ENCODE peak calls at places on chromosome 4, in eight cellular contexts. A is cardiac muscle cell, J is heart left ventricle, L is WERI-Rb-1, H is HL-60, Q is sigmoid colon, F is fibroblast of lung, P is GM06990. D is an unnamed sample. For H3K27me3, the result is how much of the 10 kb centered on the place peaks cover.

GRCh38 chr4:6298035-6298434 is 28.4 kb downstream of the WFS1 start:
- DNase-seq in A (no peak), J (no peak), L (no peak), H (no peak), Q (peak), F (no peak), P (no peak), D (no peak)

GRCh38 chr4:127012549-127012948 is 620.2 kb upstream of the INTU start:
- DNase-seq in A (peak), J (no peak), L (no peak), H (no peak), Q (no peak), F (peak), P (no peak), D (peak)

GRCh38 chr4:11365039-11365438 is 63.7 kb downstream of the HS3ST1 start:
- DNase-seq in A (no peak), J (no peak), L (no peak), H (no peak), Q (no peak), F (no peak), P (no peak), D (no peak)

GRCh38 chr4:123821861-123822260 is 425.3 kb downstream of the SPRY1 start:
- DNase-seq in A (peak), J (no peak), L (no peak), H (no peak), Q (no peak), F (peak), P (no peak), D (no peak)

GRCh38 chr4:21177092-21177491 is 476.8 kb downstream of the PACRGL start:
- DNase-seq in A (no peak), J (no peak), L (no peak), H (no peak), Q (no peak), F (no peak), P (no peak), D (no peak)

GRCh38 chr4:134490863-134491262 is 289.3 kb upstream of the PABPC4L start:
- DNase-seq in A (no peak), J (no peak), L (no peak), H (no peak), Q (no peak), F (no peak), P (no peak), D (no peak)

GRCh38 chr4:151169223-151169622 is 69.8 kb downstream of the RPS3A start:
- DNase-seq in A (peak), J (peak), L (peak), H (no peak), Q (peak), F (peak), P (no peak), D (peak)

GRCh38 chr4:143240920-143241319 is 56.2 kb downstream of the USP38 start:
- DNase-seq in A (peak), J (no peak), L (no peak), H (no peak), Q (no peak), F (no peak), P (no peak), D (no peak)

GRCh38 chr4:33837043-33837442 is 2407.3 kb downstream of the ARAP2 start:
- DNase-seq in A (peak), J (no peak), L (no peak), H (no peak), Q (no peak), F (peak), P (no peak), D (peak)

GRCh38 chr4:25450491-25450901 is 73.4 kb downstream of the ANAPC4 start:
- DNase-seq in A (no peak), J (no peak), L (no peak), H (no peak), Q (no peak), F (no peak), P (no peak), D (no peak)

GRCh38 chr4:172826346-172826745 is 342.3 kb upstream of the GALNT7 start:
- DNase-seq in A (no peak), J (no peak), L (no peak), H (no peak), Q (no peak), F (no peak), P (no peak), D (peak)

GRCh38 chr4:81319657-81320056 is 104.6 kb upstream of the PRKG2 start:
- DNase-seq in A (no peak), J (no peak), L (no peak), H (no peak), Q (no peak), F (no peak), P (no peak), D (no peak)

GRCh38 chr4:24105183-24106039 is 215.6 kb upstream of the PPARGC1A start:
- DNase-seq in A (peak), J (no peak), L (no peak), H (no peak), Q (no peak), F (peak), P (no peak), D (peak)

GRCh38 chr4:142696334-142697122 is 149.6 kb downstream of the INPP4B start:
- DNase-seq in A (no peak), J (no peak), L (no peak), H (no peak), Q (no peak), F (no peak), P (no peak), D (peak)

GRCh38 chr4:88567591-88567990 is 24.7 kb upstream of the HERC3 start:
- DNase-seq in A (no peak), J (no peak), L (no peak), H (no peak), Q (no peak), F (no peak), P (no peak), D (peak)

GRCh38 chr4:23614284-23614892 is 275.5 kb downstream of the PPARGC1A start:
- DNase-seq in A (peak), J (no peak), L (peak), H (peak), Q (no peak), F (peak), P (no peak), D (peak)

GRCh38 chr4:87540176-87541058 is 11.2 kb upstream of the SPARCL1 start:
- DNase-seq in A (peak), J (peak), L (no peak), H (no peak), Q (peak), F (peak), P (no peak), D (peak)

GRCh38 chr4:123354701-123355100 is 41.9 kb upstream of the SPRY1 start:
- DNase-seq in A (no peak), J (no peak), L (no peak), H (no peak), Q (no peak), F (no peak), P (no peak), D (no peak)

GRCh38 chr4:6957994-6958393 is 48.4 kb downstream of the TBC1D14 start:
- DNase-seq in A (no peak), J (no peak), L (peak), H (no peak), Q (no peak), F (no peak), P (no peak), D (no peak)

GRCh38 chr4:73853246-73853704 is at the start of gene PF4V1:
- DNase-seq in A (peak), J (no peak), L (no peak), H (no peak), Q (peak), F (no peak), P (peak), D (peak)
- H3K27me3 ChIP-seq in A (under half), J (under half), L (under half), H (under half), Q (under half), F (under half), P (under half), D (under half)

GRCh38 chr4:105166066-105166465 is 19.4 kb downstream of the TET2 start:
- DNase-seq in A (no peak), J (no peak), L (no peak), H (no peak), Q (no peak), F (no peak), P (no peak), D (no peak)
- H3K27me3 ChIP-seq in A (under half), J (under half), L (under half), H (under half), Q (under half), F (under half), P (under half), D (under half)

GRCh38 chr4:41598580-41598979 is 60.6 kb downstream of the LIMCH1 start:
- DNase-seq in A (no peak), J (no peak), L (no peak), H (no peak), Q (no peak), F (no peak), P (no peak), D (no peak)

GRCh38 chr4:41599192-41599786 is 61.3 kb downstream of the LIMCH1 start:
- DNase-seq in A (no peak), J (no peak), L (no peak), H (no peak), Q (no peak), F (no peak), P (no peak), D (no peak)

GRCh38 chr4:41600243-41600642 is 62.3 kb downstream of the LIMCH1 start:
- DNase-seq in A (no peak), J (no peak), L (no peak), H (no peak), Q (no peak), F (no peak), P (no peak), D (peak)

GRCh38 chr4:41602886-41603503 is 65.0 kb downstream of the LIMCH1 start:
- DNase-seq in A (no peak), J (no peak), L (no peak), H (no peak), Q (no peak), F (no peak), P (no peak), D (no peak)

DNA sequence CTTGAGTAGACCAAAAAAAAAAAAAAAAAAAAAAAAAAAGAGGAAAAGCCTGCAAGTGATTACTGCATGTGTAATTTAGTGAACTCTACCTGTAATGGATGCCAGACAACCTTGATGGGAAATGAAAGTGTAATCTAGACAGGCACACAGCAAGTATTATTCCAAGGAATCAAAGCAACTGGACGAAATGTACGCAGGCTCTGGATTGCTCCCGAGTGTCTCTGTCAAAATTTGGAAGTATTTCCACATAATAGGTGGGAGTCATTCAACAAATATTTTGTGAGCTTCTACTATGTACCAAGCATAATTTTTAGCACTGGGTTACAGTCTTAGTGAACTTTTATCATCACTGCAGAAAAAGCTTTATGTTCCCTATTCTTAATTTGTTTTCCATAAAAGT is 64.2 kb downstream of the LIMCH1 start:
- DNase-seq in A (no peak), J (no peak), L (no peak), H (no peak), Q (no peak), F (no peak), P (no peak), D (peak)
- H3K27me3 ChIP-seq in A (under half), J (under half), L (under half), H (under half), Q (under half), F (under half), P (under half), D (under half)

GRCh38 chr4:80265571-80266266 is 745 bp upstream of the FGF5 start:
- DNase-seq in A (peak), J (no peak), L (peak), H (no peak), Q (no peak), F (peak), P (no peak), D (peak)
- H3K27me3 ChIP-seq in A (half or more), J (under half), L (under half), H (under half), Q (under half), F (under half), P (under half), D (under half)

DNA sequence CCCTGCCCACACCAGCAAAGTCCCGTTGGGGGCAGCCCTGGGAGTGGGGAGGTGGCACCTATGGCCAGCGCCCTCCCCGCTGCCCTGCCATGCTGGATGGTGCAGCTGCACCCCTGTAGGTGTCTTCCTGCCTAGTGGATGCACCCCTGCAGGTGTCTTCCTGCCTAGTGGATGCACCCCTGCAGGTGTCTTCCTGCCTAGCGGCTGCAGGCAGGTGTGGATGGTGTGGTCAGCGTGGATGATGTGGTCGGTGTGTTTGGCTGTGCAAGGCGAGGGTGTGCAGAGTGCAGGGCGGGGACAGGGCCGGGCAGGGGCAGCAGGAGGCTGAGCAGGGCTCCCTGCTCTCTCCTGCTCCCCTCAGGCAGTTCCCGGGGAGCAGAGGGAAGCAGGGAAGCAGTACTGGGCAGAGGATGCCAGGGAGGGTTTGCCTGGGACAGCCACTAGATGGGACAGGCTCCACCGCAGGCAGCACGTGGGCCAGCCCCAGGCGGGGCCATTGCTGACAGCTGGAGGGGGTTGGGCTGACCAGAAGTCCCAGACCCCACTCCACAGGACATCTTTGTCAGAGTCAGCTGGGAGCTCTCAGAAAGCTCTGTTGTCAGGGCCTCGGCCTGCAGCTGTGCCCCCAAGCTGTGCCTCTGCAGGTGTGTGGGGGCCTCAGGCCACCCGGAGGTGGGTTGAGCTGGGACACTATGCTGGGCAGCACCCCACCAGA is 23.6 kb downstream of the DOK7 start:
- DNase-seq in A (no peak), J (no peak), L (peak), H (no peak), Q (no peak), F (no peak), P (no peak), D (no peak)
- H3K27me3 ChIP-seq in A (under half), J (under half), L (under half), H (under half), Q (half or more), F (under half), P (under half), D (under half)

GRCh38 chr4:8892556-8893226 is 21.1 kb upstream of the HMX1 start:
- DNase-seq in A (no peak), J (no peak), L (peak), H (no peak), Q (no peak), F (no peak), P (no peak), D (no peak)
- H3K27me3 ChIP-seq in A (half or more), J (half or more), L (under half), H (under half), Q (half or more), F (under half), P (under half), D (under half)